ENCODE peak calls at places on chromosomes 3 and 15, in six cellular contexts. Z, F, T, I, X and D are unnamed samples.

GRCh38 chr3:156535162-156535627 is 19.7 kb downstream of the SSR3 start:
- DNase-seq in T (no peak), I (peak), F (peak), Z (no peak), X (peak), D (peak)

GRCh38 chr3:150545419-150546225 is 674 bp downstream of the SERP1 start:
- DNase-seq in Z (no peak), F (no peak), T (no peak), X (no peak), I (peak), D (no peak)

GRCh38 chr15:24924153-24924552 is 30.6 kb upstream of the SNRPN start:
- DNase-seq in F (no peak), Z (no peak), X (no peak), T (no peak), I (no peak), D (no peak)

GRCh38 chr3:23751485-23751811 is 54.3 kb upstream of the UBE2E1 start:
- DNase-seq in X (no peak), I (peak), F (no peak), T (no peak), Z (peak), D (no peak)

GRCh38 chr3:195895900-195896360 is 12.4 kb downstream of the TNK2 start:
- DNase-seq in F (peak), Z (no peak), I (peak), X (peak), T (peak), D (peak)

GRCh38 chr3:126959921-126960603 is 22.9 kb upstream of the PLXNA1 start:
- DNase-seq in Z (peak), T (no peak), I (no peak), X (no peak), F (peak), D (peak)

GRCh38 chr3:9129366-9129765 is 120.1 kb downstream of the SRGAP3 start:
- DNase-seq in T (no peak), X (no peak), Z (no peak), F (no peak), I (no peak), D (no peak)

GRCh38 chr3:8305371-8305770 is 196.3 kb upstream of the LMCD1 start:
- DNase-seq in X (no peak), Z (no peak), I (no peak), T (no peak), F (no peak), D (no peak)

GRCh38 chr15:68078365-68078764 is 24.2 kb downstream of the PIAS1 start:
- DNase-seq in F (no peak), T (no peak), I (no peak), Z (no peak), X (no peak), D (no peak)

GRCh38 chr3:126659915-126660886 is 5.3 kb upstream of the TXNRD3 start:
- DNase-seq in Z (no peak), I (no peak), X (no peak), F (peak), T (no peak), D (no peak)

GRCh38 chr15:54119056-54119455 is 140.8 kb downstream of the UNC13C start:
- DNase-seq in Z (no peak), F (no peak), I (no peak), T (no peak), X (no peak), D (no peak)

GRCh38 chr3:69322110-69322509 is 63.8 kb downstream of the FRMD4B start:
- DNase-seq in X (no peak), I (no peak), Z (no peak), F (no peak), T (no peak), D (no peak)

GRCh38 chr3:160804762-160805161 is 48.7 kb downstream of the PPM1L start:
- DNase-seq in T (no peak), F (no peak), Z (no peak), I (peak), X (no peak), D (no peak)

GRCh38 chr15:100193277-100193860 is 148.4 kb downstream of the ADAMTS17 start:
- DNase-seq in X (no peak), Z (no peak), F (no peak), T (no peak), I (no peak), D (no peak)